ENCODE peak calls at places on chromosomes 7 and 10, in five cellular contexts. V is fibroblast of the aortic adventitia, L is cardiac fibroblast, Z is fibroblast of mammary gland, P is fibroblast of pulmonary artery. Y is an unnamed sample.

GRCh38 chr10:112375721-112376577 is 2.0 kb downstream of the ACSL5 start:
- DNase-seq in V (peak), L (peak), Z (peak), P (peak), Y (peak)

GRCh38 chr7:39453743-39454355 is 112.4 kb upstream of the YAE1 start:
- DNase-seq in V (peak), L (peak), Z (peak), P (peak), Y (peak)

GRCh38 chr10:15370212-15370740 is 813 bp downstream of the FAM171A1 start:
- DNase-seq in V (peak), L (peak), Z (peak), P (peak), Y (peak)

GRCh38 chr10:127149613-127150081 is 46.7 kb downstream of the INSYN2A start:
- DNase-seq in V (peak), L (no peak), Z (peak), P (peak), Y (no peak)

GRCh38 chr7:155345490-155345889 is 47.8 kb downstream of the INSIG1 start:
- DNase-seq in V (no peak), L (no peak), Z (no peak), P (no peak), Y (no peak)

GRCh38 chr7:17680026-17680425 is 260.3 kb downstream of the SNX13 start:
- DNase-seq in V (peak), L (peak), Z (peak), P (peak), Y (peak)

GRCh38 chr10:14360515-14360914 is 29.8 kb upstream of the FRMD4A start:
- DNase-seq in V (no peak), L (no peak), Z (no peak), P (no peak), Y (no peak)

GRCh38 chr10:109945473-109946177 is 22.3 kb upstream of the XPNPEP1 start:
- DNase-seq in V (no peak), L (no peak), Z (no peak), P (no peak), Y (no peak)

GRCh38 chr10:81135851-81136250 is 598.1 kb downstream of the SH2D4B start:
- DNase-seq in V (no peak), L (no peak), Z (no peak), P (no peak), Y (no peak)

GRCh38 chr7:138247081-138247480 is 170.8 kb downstream of the AKR1D1 start:
- DNase-seq in V (no peak), L (no peak), Z (no peak), P (no peak), Y (no peak)

GRCh38 chr7:100867796-100868485 is 754 bp downstream of the TRIP6 start:
- DNase-seq in V (no peak), L (no peak), Z (no peak), P (no peak), Y (peak)

GRCh38 chr10:83990126-83990525 is 149.2 kb upstream of the GHITM start:
- DNase-seq in V (no peak), L (no peak), Z (no peak), P (no peak), Y (no peak)

GRCh38 chr10:17616403-17617030 is 657 bp downstream of the HACD1 start:
- DNase-seq in V (peak), L (peak), Z (peak), P (peak), Y (peak)

GRCh38 chr7:100686201-100686821 is 7.7 kb downstream of the GIGYF1 start:
- DNase-seq in V (no peak), L (no peak), Z (no peak), P (no peak), Y (no peak)

GRCh38 chr10:50788951-50789904 is 49.5 kb downstream of the ASAH2B start:
- DNase-seq in V (peak), L (peak), Z (peak), P (peak), Y (peak)

GRCh38 chr7:30934732-30935568 is 23.3 kb downstream of the AQP1 start:
- DNase-seq in V (no peak), L (no peak), Z (no peak), P (no peak), Y (no peak)

GRCh38 chr10:117165557-117166419 is 27.7 kb upstream of the VAX1 start:
- DNase-seq in V (peak), L (peak), Z (peak), P (peak), Y (peak)

GRCh38 chr10:14583252-14583651 is 191.4 kb downstream of the FAM107B start:
- DNase-seq in V (no peak), L (no peak), Z (no peak), P (no peak), Y (no peak)

GRCh38 chr7:2613113-2613925 is 18.5 kb upstream of the TTYH3 start:
- DNase-seq in V (no peak), L (no peak), Z (no peak), P (no peak), Y (no peak)
- H3K4me3 ChIP-seq in V (no peak), L (no peak), Z (no peak), P (no peak), Y (no peak)

GRCh38 chr7:1024331-1024761 is 20.0 kb upstream of the GPR146 start:
- DNase-seq in V (no peak), L (no peak), Z (no peak), P (no peak), Y (no peak)

GRCh38 chr7:1022801-1023465 is 21.4 kb upstream of the GPR146 start:
- DNase-seq in V (no peak), L (no peak), Z (no peak), P (no peak), Y (no peak)

GRCh38 chr7:1025747-1026581 is 18.4 kb upstream of the GPR146 start:
- DNase-seq in V (no peak), L (no peak), Z (no peak), P (no peak), Y (no peak)

GRCh38 chr7:1026721-1027151 is 17.6 kb upstream of the GPR146 start:
- DNase-seq in V (no peak), L (no peak), Z (no peak), P (no peak), Y (no peak)

DNA sequence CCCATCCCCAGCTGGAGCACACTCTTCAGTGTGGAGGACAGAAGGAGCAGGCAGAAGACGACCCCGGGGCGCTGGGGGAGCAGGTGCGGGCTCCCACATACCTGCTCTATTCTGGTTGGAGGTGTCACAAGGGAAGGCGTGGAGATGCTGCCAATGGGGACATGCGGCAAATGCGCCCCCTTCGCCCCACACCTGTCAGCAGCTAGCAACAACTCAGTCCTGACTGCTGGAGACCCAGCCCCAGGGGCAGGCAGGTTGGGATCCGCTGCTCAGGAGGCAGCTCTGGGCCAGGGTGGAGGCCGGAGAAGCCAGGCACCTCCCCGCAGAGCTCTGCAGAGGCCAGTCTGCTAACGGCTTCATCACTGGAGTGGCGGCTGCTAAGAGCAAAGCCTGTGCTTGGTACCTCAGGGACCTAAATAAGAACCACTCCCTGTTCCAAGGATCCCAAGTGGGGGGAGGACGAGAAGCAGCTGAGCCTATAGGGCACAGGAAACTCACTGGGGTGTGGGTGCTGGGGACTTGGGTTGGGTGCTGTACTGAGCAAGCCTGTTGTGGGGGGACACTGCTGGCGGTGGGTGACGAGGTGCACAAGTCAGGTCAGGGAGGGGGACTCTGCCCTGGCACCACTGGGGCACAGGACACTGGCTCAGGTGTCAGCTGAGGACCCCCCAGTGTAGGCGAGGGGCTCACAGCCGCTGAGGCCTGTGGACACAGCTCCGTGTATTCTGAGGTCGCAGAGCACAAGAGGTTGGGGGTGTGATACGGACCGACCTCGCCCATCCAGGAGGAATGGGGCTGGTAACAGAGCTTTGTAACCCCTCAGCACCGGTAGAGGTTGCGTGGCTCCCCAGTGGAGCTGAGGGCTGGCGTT is 19.2 kb upstream of the GPR146 start:
- DNase-seq in V (no peak), L (no peak), Z (no peak), P (no peak), Y (no peak)
- H3K4me3 ChIP-seq in V (no peak), L (no peak), Z (no peak), P (no peak), Y (no peak)

GRCh38 chr10:69417542-69417941 is 824 bp upstream of the TACR2 start:
- DNase-seq in V (no peak), L (no peak), Z (no peak), P (no peak), Y (no peak)

GRCh38 chr10:69415951-69416350 is 767 bp downstream of the TACR2 start:
- DNase-seq in V (no peak), L (no peak), Z (no peak), P (no peak), Y (no peak)

GRCh38 chr10:69418052-69418752 is 1.5 kb upstream of the TACR2 start:
- DNase-seq in V (no peak), L (no peak), Z (no peak), P (no peak), Y (no peak)

GRCh38 chr10:69415049-69415448 is 1.7 kb downstream of the TACR2 start:
- DNase-seq in V (no peak), L (no peak), Z (no peak), P (no peak), Y (no peak)

DNA sequence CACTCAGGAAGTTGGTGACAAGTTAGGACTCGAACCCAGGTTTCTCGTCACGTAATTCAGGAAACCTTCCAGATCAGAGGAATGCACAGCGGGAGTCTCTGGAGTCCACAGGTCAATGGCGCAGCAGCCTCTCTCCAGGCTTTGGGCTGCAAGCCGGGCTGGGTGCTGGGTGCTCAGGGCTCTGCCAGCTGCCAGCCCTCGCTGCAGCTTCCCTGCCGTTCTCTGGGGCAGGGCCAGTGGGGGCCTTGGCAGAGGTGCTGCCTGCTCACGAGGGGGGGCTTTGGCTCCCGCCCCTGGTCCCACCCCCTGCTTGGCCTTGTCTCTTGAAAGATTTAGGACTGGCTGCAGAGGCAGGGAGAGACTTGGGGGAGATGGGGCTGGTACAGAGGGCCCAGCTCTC is at the start of gene TACR2:
- DNase-seq in V (no peak), L (no peak), Z (no peak), P (no peak), Y (no peak)
- H3K4me3 ChIP-seq in V (no peak), L (no peak), Z (no peak), P (no peak), Y (no peak)

DNA sequence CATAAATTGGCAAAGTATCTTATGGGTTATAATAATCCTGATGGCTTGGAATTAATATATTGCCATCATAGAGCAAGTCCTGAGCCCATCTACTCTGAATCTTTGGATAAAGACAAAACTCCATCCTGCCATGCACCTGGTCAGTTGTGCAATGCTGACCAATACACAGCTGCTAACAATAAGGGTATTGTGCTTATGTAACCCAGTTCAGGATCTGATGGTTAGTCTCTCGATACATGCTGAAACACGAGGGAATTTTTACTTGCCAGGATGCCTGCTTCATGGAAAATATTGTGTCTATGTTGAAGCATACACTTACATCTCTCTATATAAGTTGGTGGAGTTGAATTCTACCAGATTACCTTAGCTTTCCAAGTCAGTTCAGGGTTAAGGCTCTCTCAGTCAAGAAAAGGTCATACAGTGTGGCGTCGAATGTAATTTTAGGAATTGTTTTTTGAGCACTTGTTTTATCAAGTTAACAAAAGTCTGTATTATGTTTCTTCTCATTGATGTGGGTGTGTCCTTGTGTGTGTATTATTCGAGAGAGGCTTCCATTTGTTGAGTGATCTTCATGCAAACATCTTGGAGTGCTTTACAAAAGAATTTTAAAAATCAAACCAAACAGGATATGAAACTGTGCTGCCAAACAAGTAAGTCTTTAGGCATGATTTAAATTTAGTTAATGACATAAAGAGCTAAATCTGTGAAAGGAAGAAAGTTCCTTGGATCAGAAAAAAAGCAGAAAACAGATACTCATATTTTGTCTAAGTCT is 449.0 kb downstream of the SUGCT start:
- DNase-seq in V (peak), L (peak), Z (peak), P (no peak), Y (peak)
- H3K4me3 ChIP-seq in V (no peak), L (no peak), Z (no peak), P (no peak), Y (no peak)

GRCh38 chr7:50594136-50594535 is 28.9 kb upstream of the DDC start:
- DNase-seq in V (no peak), L (no peak), Z (no peak), P (no peak), Y (no peak)

GRCh38 chr7:50591098-50591479 is 25.9 kb upstream of the DDC start:
- DNase-seq in V (no peak), L (no peak), Z (no peak), P (no peak), Y (no peak)

GRCh38 chr7:50592940-50593339 is 27.7 kb upstream of the DDC start:
- DNase-seq in V (no peak), L (no peak), Z (no peak), P (no peak), Y (no peak)

GRCh38 chr7:50590535-50590934 is 25.3 kb upstream of the DDC start:
- DNase-seq in V (no peak), L (no peak), Z (no peak), P (no peak), Y (no peak)

GRCh38 chr7:50591480-50592438 is 26.6 kb upstream of the DDC start:
- DNase-seq in V (no peak), L (no peak), Z (no peak), P (no peak), Y (no peak)
- H3K4me3 ChIP-seq in V (no peak), L (no peak), Z (no peak), P (no peak), Y (no peak)

GRCh38 chr7:1671876-1672451 is 1.9 kb downstream of the ELFN1 start:
- DNase-seq in V (no peak), L (no peak), Z (no peak), P (no peak), Y (no peak)

GRCh38 chr7:1672851-1673486 is 2.9 kb downstream of the ELFN1 start:
- DNase-seq in V (no peak), L (no peak), Z (no peak), P (no peak), Y (no peak)

GRCh38 chr7:1669954-1670893 is at the start of gene ELFN1:
- DNase-seq in V (peak), L (no peak), Z (peak), P (peak), Y (peak)

GRCh38 chr7:1669486-1669951 is 558 bp upstream of the ELFN1 start:
- DNase-seq in V (no peak), L (no peak), Z (no peak), P (no peak), Y (no peak)

DNA sequence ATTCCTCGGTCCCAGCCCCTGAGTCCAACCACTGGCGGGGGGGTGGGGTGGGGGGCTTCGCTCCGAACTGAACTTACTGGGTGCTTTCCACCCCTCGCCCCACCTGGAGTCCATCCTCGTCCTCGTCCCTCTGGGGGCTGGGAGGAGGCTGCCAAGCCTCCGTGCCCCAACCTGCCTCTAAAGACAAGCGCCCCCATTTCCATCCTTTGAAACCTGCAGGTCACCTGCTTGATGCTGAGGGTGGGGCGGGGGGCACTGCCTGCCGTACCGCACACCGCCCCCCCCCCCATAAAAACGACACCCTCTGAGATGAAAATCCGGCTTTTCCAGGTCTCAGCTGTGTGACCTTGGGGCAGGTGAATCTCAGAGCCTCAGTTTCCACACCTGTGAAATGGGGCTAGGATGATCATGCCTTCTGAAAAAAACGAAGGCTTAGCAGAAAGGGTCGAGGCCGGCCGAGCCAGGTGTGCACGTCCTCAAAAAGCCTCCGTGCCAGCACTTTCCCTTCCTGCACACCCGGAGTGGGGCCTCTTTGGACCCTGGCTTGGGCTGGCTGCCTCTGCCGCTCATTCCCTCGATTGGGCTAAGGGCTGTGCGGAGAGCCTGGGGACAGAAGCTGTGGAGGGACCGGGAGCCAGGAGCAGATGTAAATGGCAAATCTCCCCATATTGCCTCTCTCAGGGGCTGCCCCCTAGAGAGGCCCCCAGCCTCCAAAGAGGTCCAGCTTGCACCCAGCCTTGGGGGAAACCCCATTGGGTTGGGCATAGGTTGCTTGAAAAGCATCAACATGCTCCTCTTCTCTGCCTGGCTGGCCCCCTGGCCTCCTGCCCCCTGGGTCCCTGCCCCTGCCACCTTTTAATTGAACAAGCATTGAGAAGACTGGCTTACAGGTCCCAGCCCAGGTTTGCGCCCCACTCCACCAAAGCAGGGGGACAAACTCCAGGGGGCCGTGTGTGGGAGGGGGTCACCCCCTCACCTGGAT is 1.1 kb downstream of the ELFN1 start:
- DNase-seq in V (no peak), L (no peak), Z (no peak), P (no peak), Y (no peak)
- H3K4me3 ChIP-seq in V (peak), L (no peak), Z (no peak), P (no peak), Y (no peak)

GRCh38 chr7:88759956-88760515 is 536 bp downstream of the ZNF804B start:
- DNase-seq in V (no peak), L (no peak), Z (no peak), P (no peak), Y (no peak)

GRCh38 chr7:88757371-88757770 is 2.1 kb upstream of the ZNF804B start:
- DNase-seq in V (no peak), L (no peak), Z (no peak), P (no peak), Y (no peak)

GRCh38 chr7:88756806-88757205 is 2.7 kb upstream of the ZNF804B start:
- DNase-seq in V (no peak), L (no peak), Z (no peak), P (no peak), Y (no peak)

GRCh38 chr7:88759216-88759955 is at the start of gene ZNF804B:
- DNase-seq in V (no peak), L (no peak), Z (no peak), P (no peak), Y (no peak)

GRCh38 chr7:88758355-88759215 is 915 bp upstream of the ZNF804B start:
- DNase-seq in V (no peak), L (no peak), Z (peak), P (peak), Y (peak)
- H3K4me3 ChIP-seq in V (no peak), L (no peak), Z (no peak), P (no peak), Y (no peak)

DNA sequence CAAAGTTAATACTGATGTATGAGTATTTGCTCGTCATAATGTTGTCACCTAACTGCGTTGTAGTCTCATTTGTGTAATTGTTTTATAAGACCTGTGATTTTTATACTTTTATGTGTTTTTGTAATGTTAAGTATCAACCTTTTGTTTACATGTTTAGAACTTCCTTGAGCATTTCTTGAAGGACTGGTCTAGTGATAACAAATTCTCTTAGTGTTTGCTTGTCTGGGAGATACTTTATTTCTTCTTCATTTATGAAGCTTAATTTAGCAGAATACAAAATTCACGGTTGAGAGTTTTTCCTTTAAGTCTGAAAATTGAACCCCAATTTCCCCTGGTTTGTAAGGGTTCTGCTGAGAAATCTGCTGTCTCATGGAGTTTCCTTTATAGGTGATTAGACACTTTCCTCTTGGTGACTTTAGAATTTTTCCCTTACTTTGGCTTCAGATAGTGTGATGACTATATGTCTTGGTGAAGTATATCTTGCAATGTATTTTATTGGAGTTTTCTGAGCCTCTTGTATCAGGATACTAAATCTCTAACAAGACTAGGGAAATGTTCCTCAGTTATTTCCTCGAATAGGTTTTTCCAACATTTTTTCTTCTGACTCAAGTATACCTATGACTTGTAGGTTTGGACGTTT is 154.9 kb downstream of the WDR11 start:
- DNase-seq in V (no peak), L (no peak), Z (no peak), P (no peak), Y (no peak)
- H3K4me3 ChIP-seq in V (no peak), L (no peak), Z (no peak), P (no peak), Y (no peak)

GRCh38 chr10:52316500-52316899 is 2.4 kb downstream of the DKK1 start:
- DNase-seq in V (peak), L (no peak), Z (no peak), P (no peak), Y (no peak)
- H3K4me3 ChIP-seq in V (peak), L (peak), Z (no peak), P (peak), Y (no peak)

Y was measured in epithelial cell of esophagus.